ENCODE peak calls at places on chromosome 5, in four cellular contexts. Y is skeletal muscle cell, T is colonic mucosa, S is Caco-2. J is an unnamed sample.
A peak's percentile ranks its signal among the peaks of the same experiment; 100 is the strongest.

GRCh38 chr5:40198736-40199135 is 481.0 kb upstream of the PTGER4 start:
- DNase-seq in Y (no peak), T (no peak), S (no peak), J (no peak)

GRCh38 chr5:108924457-108924961 is 176.8 kb downstream of the FER start:
- DNase-seq in Y (no peak), T (no peak), S (peak; percentile 35), J (no peak)

GRCh38 chr5:139473565-139473964 is 2.8 kb downstream of the SMIM33 start:
- DNase-seq in Y (no peak), T (no peak), S (no peak), J (no peak)

GRCh38 chr5:167802755-167803431 is 488.6 kb upstream of the WWC1 start:
- DNase-seq in Y (no peak), T (no peak), S (peak; percentile 59), J (no peak)

GRCh38 chr5:103847060-103847459 is 284.5 kb upstream of the NUDT12 start:
- DNase-seq in Y (peak; percentile 32), T (no peak), S (no peak), J (no peak)

GRCh38 chr5:117889592-117889991 is 1098.8 kb downstream of the DTWD2 start:
- DNase-seq in Y (no peak), T (no peak), S (no peak), J (peak; percentile 42)

GRCh38 chr5:96125335-96125891 is 163.8 kb upstream of the ELL2 start:
- DNase-seq in Y (no peak), T (no peak), S (no peak), J (no peak)

GRCh38 chr5:147713550-147714295 is 68.8 kb downstream of the JAKMIP2 start:
- DNase-seq in Y (no peak), T (no peak), S (no peak), J (no peak)

GRCh38 chr5:135645781-135646180 is 67.0 kb upstream of the CXCL14 start:
- DNase-seq in Y (no peak), T (no peak), S (no peak), J (no peak)

GRCh38 chr5:179825655-179826182 is 5.0 kb downstream of the SQSTM1 start:
- DNase-seq in Y (no peak), T (peak; percentile 80), S (peak; percentile 81), J (no peak)

GRCh38 chr5:111697881-111698757 is 58.9 kb downstream of the NREP start:
- DNase-seq in Y (no peak), T (no peak), S (peak; percentile 37), J (no peak)

GRCh38 chr5:111668713-111669112 is 88.3 kb downstream of the NREP start:
- DNase-seq in Y (peak; percentile 25), T (no peak), S (no peak), J (no peak)

GRCh38 chr5:139639619-139640431 is 8.3 kb upstream of the CXXC5 start:
- DNase-seq in Y (no peak), T (peak; percentile 18), S (no peak), J (no peak)

GRCh38 chr5:61231813-61232212 is 69.5 kb upstream of the SMIM15 start:
- DNase-seq in Y (no peak), T (no peak), S (no peak), J (no peak)

GRCh38 chr5:61230492-61230891 is 68.2 kb upstream of the SMIM15 start:
- DNase-seq in Y (no peak), T (no peak), S (no peak), J (no peak)

GRCh38 chr5:61229416-61229815 is 67.1 kb upstream of the SMIM15 start:
- DNase-seq in Y (no peak), T (no peak), S (no peak), J (no peak)

GRCh38 chr5:61234019-61234418 is 71.8 kb upstream of the SMIM15 start:
- DNase-seq in Y (no peak), T (no peak), S (no peak), J (no peak)

DNA sequence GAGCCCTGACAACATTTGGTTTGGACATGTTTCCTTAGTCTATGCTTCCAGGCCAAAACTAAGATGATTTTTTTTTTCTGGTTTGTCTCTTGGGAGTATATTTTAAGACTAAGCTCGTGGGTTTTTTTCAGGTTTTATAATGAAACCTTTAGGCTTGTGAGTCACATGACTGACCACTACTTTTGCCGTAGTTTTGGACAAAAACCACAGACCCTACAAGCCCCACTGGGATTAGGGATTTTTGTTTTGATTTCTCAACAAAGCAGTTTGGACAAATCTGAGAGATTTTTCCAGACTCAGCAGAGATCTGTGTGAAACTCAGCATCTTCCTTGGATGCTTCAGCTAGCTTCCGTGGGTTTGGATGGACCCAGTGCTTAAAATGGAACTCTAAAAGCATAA is 70.2 kb upstream of the SMIM15 start:
- DNase-seq in Y (peak; percentile 75), T (no peak), S (no peak), J (no peak)
- H3K4me3 ChIP-seq in Y (no peak overlapping the region), T (no peak overlapping the region), S (no peak overlapping the region), J (no peak overlapping the region)

DNA sequence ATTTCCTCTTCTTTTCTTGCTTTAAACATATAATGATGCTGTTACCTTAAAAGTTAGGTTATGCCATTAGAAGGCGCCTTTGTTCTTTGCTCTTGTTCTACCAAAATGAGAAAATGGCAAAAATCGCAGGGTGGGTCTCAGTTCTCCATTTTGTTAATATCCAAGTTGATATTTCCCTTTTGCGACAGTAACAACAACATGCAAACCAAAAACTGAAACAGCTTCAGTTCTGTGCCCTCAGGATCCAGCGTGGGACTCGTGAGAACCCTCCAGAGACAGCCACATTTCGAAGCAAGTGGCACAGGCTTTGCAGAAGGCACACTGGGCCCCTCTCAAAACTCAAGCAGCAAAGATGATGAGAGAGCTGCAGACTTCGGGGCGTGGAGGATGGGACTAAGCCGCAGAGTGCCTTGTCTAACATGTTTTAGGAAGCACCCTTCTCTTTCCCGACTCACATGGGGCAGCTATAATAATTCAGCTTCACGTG is 33.0 kb upstream of the LCP2 start:
- DNase-seq in Y (no peak), T (no peak), S (no peak), J (no peak)
- H3K4me3 ChIP-seq in Y (no peak overlapping the region), T (no peak overlapping the region), S (no peak overlapping the region), J (no peak overlapping the region)

DNA sequence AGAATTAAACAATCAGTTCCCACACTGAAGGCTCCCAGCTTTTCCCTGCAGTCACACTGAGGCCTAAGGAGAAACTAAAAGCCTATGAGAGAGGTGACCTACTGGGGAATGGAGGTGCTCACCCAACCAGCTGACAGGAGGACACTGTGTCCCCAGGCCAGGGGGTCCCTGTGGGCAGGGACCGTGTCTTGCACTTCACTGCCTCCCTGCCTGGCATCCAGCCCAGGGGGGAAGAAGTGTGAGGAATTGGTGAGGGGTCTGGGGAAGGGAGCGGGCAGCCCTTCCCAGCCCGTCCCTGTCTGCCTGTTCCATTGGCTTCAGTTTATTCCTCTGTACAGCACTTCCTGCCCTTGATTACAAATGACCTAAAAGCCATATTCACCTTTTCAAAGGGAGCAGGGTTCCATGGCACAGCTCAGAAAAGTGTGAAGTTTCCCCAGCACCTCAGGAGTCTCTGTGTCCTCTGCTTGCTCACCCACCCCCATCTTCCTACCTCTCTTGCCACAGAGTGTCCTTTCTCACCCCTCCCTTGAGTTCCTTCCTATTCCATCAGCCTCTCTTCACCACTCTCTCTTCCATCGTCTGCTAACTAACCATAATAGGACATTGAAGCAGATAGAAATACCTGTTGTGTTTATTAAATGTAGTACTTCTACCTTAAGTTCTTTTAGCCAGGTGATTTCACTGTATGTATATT is 12.9 kb downstream of the OTULINL start:
- DNase-seq in Y (no peak), T (no peak), S (no peak), J (no peak)
- H3K4me3 ChIP-seq in Y (no peak overlapping the region), T (no peak overlapping the region), S (no peak overlapping the region), J (no peak overlapping the region)

GRCh38 chr5:172956228-172956627 is 3.0 kb upstream of the RPL26L1 start:
- DNase-seq in Y (no peak), T (no peak), S (no peak), J (no peak)
- H3K4me3 ChIP-seq in Y (no peak overlapping the region), T (no peak overlapping the region), S (no peak overlapping the region), J (no peak overlapping the region)

J was measured in HFF-Myc.